ENCODE peak calls at places on chromosome 5, in eight cellular contexts. R is upper lobe of left lung, M is heart right ventricle, V is mucosa of descending colon, U is pancreas, L is A549, O is lower lobe of right lung, X is lung. J is an unnamed sample.

GRCh38 chr5:55929020-55929799 is 65.6 kb downstream of the IL6ST start:
- ATAC-seq in M (no peak), O (no peak), L (no peak), V (no peak), R (no peak), X (no peak), U (no peak), J (no peak)

GRCh38 chr5:89707891-89708290 is 701.7 kb downstream of the CETN3 start:
- ATAC-seq in X (no peak), M (no peak), L (no peak), V (no peak), O (no peak), R (no peak), U (no peak), J (no peak)

GRCh38 chr5:33281507-33281906 is 159.3 kb upstream of the TARS1 start:
- ATAC-seq in U (no peak), X (no peak), M (no peak), V (no peak), L (no peak), R (no peak), O (no peak), J (no peak)

GRCh38 chr5:84306617-84307016 is 78.1 kb downstream of the EDIL3 start:
- ATAC-seq in O (no peak), R (no peak), L (no peak), U (no peak), V (no peak), X (no peak), M (no peak), J (no peak)

GRCh38 chr5:171966270-171966669 is 40.2 kb downstream of the FBXW11 start:
- ATAC-seq in O (no peak), R (no peak), M (no peak), V (no peak), L (no peak), X (no peak), U (no peak), J (no peak)

GRCh38 chr5:72231989-72232703 is 87.9 kb downstream of the MRPS27 start:
- ATAC-seq in V (no peak), O (no peak), X (no peak), R (no peak), L (no peak), M (no peak), U (no peak), J (no peak)

GRCh38 chr5:110354341-110354740 is 372.1 kb downstream of the TMEM232 start:
- ATAC-seq in V (no peak), M (no peak), X (no peak), L (no peak), O (no peak), U (no peak), R (no peak), J (peak; percentile 36)

GRCh38 chr5:72383280-72384205 is 63.4 kb downstream of the PTCD2 start:
- ATAC-seq in U (no peak), M (no peak), L (peak; percentile 49), R (no peak), X (no peak), V (no peak), O (no peak), J (no peak)

GRCh38 chr5:14503681-14504331 is 77.8 kb upstream of the OTULINL start:
- ATAC-seq in M (no peak), U (no peak), R (no peak), O (no peak), X (no peak), V (no peak), L (no peak), J (no peak)

GRCh38 chr5:96885518-96886338 is 9.4 kb downstream of the ERAP2 start:
- ATAC-seq in O (peak; percentile 16), R (no peak), U (peak; percentile 46), M (no peak), V (peak; percentile 67), X (peak; percentile 53), L (no peak), J (no peak)

DNA sequence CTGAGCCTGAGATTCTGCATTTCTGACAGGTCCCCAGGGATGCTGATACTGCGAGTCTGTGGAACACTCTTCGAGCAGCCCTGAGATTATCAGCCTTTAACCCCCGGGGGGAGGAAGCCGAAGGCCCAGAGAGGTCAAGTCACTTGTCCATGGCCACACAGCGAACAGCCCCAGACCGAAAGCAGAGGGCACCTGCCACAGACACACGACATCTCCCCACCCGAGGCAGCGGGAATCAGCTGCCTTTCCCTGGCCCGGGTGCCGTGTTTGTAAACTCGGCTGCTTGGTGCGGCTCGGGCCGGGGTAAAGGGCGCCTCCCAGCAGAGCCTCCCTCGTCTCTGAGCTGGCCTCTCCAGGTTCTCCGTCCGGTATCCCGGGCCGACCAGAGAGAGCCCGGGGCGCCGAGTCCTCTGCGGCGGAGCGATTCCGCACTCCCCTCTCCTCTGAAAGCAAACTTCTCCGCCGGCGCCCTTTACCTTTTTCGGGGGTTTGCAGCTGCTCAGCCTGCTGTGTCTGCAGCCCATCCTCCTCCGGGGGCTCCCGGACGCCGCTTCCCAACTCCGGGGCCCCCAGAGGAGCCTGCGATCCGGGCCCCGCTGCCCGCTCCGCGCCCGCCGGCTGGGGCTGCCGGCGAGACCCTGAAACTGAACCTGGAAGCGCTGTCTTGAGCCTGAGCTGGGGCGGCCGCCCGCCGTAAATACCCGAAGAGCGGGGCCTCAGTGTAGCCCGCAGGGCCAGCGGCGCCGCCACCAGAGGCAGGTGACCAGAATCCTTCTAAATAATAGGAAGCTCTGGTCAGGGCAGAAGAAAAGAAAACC is at the start of gene CCDC69:
- ATAC-seq in U (peak; percentile 84), O (peak; percentile 95), V (peak; percentile 86), L (peak; percentile 92), R (peak; percentile 83), M (peak; percentile 89), X (peak; percentile 88), J (peak; percentile 87)
- TF ChIP-seq CTCF in U (no peak), O (peak; percentile 42), V (no peak), L (peak; percentile 9), R (no peak), M (peak; percentile 15), X (peak; percentile 5), J (peak; percentile 52)

DNA sequence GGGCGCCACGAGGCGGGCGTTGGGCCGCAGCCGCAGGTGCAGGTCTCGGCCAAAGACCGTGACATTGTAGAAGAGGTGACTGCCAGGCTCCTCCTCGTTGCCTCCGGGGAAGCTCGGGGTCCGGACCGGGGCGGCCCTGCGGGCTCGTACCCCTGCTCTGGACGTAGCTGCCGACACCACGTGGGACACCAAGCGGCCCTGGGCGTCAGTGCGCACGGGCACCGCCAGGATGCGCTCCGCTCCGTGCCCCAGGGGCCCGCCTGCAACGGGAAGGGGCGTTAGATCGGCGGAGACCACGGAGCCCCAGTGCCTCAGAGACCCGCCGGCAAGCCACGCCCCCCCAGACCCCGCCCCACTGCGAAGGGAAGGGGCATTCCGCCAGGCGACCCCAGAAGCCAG is 1.4 kb downstream of the ADAMTS2 start:
- ATAC-seq in L (peak; percentile 40), R (peak; percentile 8), U (peak; percentile 74), V (peak; percentile 31), O (peak; percentile 71), M (peak; percentile 41), X (peak; percentile 55), J (peak; percentile 40)
- TF ChIP-seq CTCF in L (no peak), R (peak; percentile 54), U (no peak), V (no peak), O (peak; percentile 31), M (peak; percentile 59), X (no peak), J (peak; percentile 51)

GRCh38 chr5:143952809-143953208 is 140.8 kb downstream of the HMHB1 start:
- ATAC-seq in V (no peak), L (no peak), O (no peak), R (no peak), M (no peak), X (no peak), U (no peak), J (no peak)

GRCh38 chr5:143955140-143955539 is 143.2 kb downstream of the HMHB1 start:
- ATAC-seq in L (no peak), V (no peak), U (peak; percentile 45), M (peak; percentile 84), X (no peak), R (no peak), O (no peak), J (no peak)

DNA sequence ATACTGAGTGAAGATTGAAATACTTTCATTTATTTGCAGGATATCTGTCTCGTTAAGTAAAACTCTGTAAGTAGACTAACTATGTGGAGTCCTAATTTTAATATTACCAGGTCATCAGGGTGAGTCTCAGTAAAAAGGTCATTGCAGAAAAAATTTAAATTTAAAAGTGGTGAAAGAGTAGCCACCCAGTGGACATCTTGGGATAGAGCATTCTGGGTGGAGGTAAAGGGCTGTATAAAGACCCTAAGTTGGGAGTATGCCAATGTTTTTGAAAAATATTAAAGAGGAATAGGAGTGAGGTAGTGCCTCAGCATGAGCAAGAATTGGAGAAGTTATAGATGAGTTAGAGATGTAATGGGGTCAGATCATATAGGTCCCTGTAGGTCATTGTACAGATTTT is 145.5 kb downstream of the HMHB1 start:
- ATAC-seq in R (no peak), O (no peak), V (no peak), L (no peak), U (no peak), M (no peak), X (no peak), J (no peak)
- TF ChIP-seq CTCF in R (no peak), O (no peak), V (no peak), L (peak; percentile 39), U (no peak), M (peak; percentile 20), X (no peak), J (no peak)

GRCh38 chr5:79825802-79826201 is 136.2 kb downstream of the CMYA5 start:
- ATAC-seq in L (no peak), O (no peak), M (no peak), U (no peak), R (no peak), X (no peak), V (no peak), J (no peak)

GRCh38 chr5:79831381-79831780 is 141.7 kb downstream of the CMYA5 start:
- ATAC-seq in X (no peak), M (no peak), U (no peak), O (no peak), R (no peak), V (no peak), L (no peak), J (no peak)

GRCh38 chr5:79827159-79827562 is 137.5 kb downstream of the CMYA5 start:
- ATAC-seq in R (no peak), L (no peak), O (no peak), X (no peak), V (no peak), M (no peak), U (no peak), J (no peak)

GRCh38 chr5:79831910-79832309 is 142.3 kb downstream of the CMYA5 start:
- ATAC-seq in U (no peak), M (peak; percentile 33), L (no peak), X (no peak), R (no peak), O (peak; percentile 56), V (no peak), J (no peak)

DNA sequence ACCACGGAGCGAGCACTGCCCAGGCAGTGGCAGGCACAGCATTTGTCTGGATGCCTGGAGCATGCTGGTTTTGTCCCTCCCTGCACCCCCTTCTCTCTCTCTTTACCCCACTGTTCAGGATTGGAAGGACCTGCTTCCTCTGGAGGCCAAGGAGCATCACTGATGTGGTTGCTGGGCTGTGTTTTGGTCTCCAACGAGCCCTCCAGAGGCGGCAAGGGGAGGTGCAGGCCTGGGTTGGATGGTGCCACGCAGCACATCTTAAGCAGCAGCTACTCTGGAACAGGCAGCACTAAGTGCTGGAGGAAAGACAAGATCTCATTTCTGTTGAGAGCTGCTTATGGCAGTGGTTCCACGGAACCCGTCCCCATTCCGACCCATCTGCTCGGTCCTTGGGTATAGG is 139.6 kb downstream of the CMYA5 start:
- ATAC-seq in M (no peak), V (no peak), L (peak; percentile 85), U (no peak), X (no peak), O (no peak), R (no peak), J (no peak)
- TF ChIP-seq CTCF in M (peak; percentile 30), V (no peak), L (no peak), U (no peak), X (no peak), O (no peak), R (no peak), J (no peak)

GRCh38 chr5:126370796-126371718 is 52.2 kb upstream of the GRAMD2B start:
- ATAC-seq in O (peak; percentile 85), M (no peak), X (peak; percentile 41), U (peak; percentile 87), R (peak; percentile 77), L (peak; percentile 86), V (peak; percentile 87), J (no peak)
- TF ChIP-seq CTCF in O (no peak), M (no peak), X (no peak), U (no peak), R (no peak), L (no peak), V (no peak), J (no peak)

J was measured in gastroesophageal sphincter.